ENCODE peak calls at places on chromosomes 12 and 14, in six cellular contexts. C is ovary; S is neuronal stem cell; F is IMR-90; R is naive thymus-derived CD4-positive, alpha-beta T cell; M is psoas muscle. H is an unnamed sample.

GRCh38 chr12:56716458-56716857 is 8.6 kb downstream of the NACA start:
- DNase-seq in C (no peak), S (no peak), F (no peak), R (no peak), M (no peak), H (no peak)

GRCh38 chr14:93941293-93941910 is 14.3 kb downstream of the FAM181A start:
- DNase-seq in C (no peak), S (no peak), F (peak; percentile 90), R (no peak), M (no peak), H (no peak)

GRCh38 chr12:46385439-46385838 is 12.9 kb upstream of the SLC38A2 start:
- DNase-seq in C (no peak), S (no peak), F (no peak), R (no peak), M (no peak), H (no peak)

GRCh38 chr14:61585598-61586538 is 109.4 kb upstream of the HIF1A start:
- DNase-seq in C (peak; percentile 43), S (no peak), F (peak; percentile 93), R (no peak), M (peak; percentile 68), H (no peak)

GRCh38 chr12:132046561-132046960 is 96.8 kb downstream of the EP400 start:
- DNase-seq in C (no peak), S (no peak), F (peak; percentile 97), R (no peak), M (no peak), H (no peak)

GRCh38 chr14:50871914-50872732 is at the start of gene ABHD12B:
- DNase-seq in C (peak; percentile 28), S (no peak), F (no peak), R (no peak), M (peak; percentile 21), H (no peak)

GRCh38 chr12:89706551-89707348 is 1.9 kb downstream of the ATP2B1 start:
- DNase-seq in C (peak; percentile 25), S (peak; percentile 17), F (peak; percentile 19), R (peak; percentile 3), M (peak; percentile 14), H (no peak)

GRCh38 chr12:30753233-30753632 is 1.5 kb downstream of the CAPRIN2 start:
- DNase-seq in C (no peak), S (peak; percentile 8), F (peak; percentile 39), R (peak; percentile 12), M (no peak), H (peak; percentile 35)

GRCh38 chr14:29805415-29806123 is 122.1 kb downstream of the PRKD1 start:
- DNase-seq in C (peak; percentile 61), S (no peak), F (peak; percentile 98), R (no peak), M (peak; percentile 69), H (no peak)

GRCh38 chr14:93073833-93074769 is 41.6 kb downstream of the ITPK1 start:
- DNase-seq in C (no peak), S (no peak), F (peak; percentile 40), R (no peak), M (peak; percentile 41), H (no peak)

GRCh38 chr14:54931598-54932340 is 29.1 kb upstream of the GCH1 start:
- DNase-seq in C (no peak), S (no peak), F (no peak), R (no peak), M (no peak), H (no peak)

GRCh38 chr12:124679533-124680371 is 112.3 kb upstream of the NCOR2 start:
- DNase-seq in C (no peak), S (no peak), F (no peak), R (no peak), M (peak; percentile 49), H (no peak)

GRCh38 chr14:25756880-25757279 is 706.9 kb upstream of the STXBP6 start:
- DNase-seq in C (no peak), S (no peak), F (no peak), R (no peak), M (no peak), H (peak; percentile 35)

GRCh38 chr12:27970391-27970980 is 2.0 kb downstream of the PTHLH start:
- DNase-seq in C (peak; percentile 57), S (peak; percentile 47), F (peak; percentile 29), R (no peak), M (peak; percentile 36), H (no peak)

DNA sequence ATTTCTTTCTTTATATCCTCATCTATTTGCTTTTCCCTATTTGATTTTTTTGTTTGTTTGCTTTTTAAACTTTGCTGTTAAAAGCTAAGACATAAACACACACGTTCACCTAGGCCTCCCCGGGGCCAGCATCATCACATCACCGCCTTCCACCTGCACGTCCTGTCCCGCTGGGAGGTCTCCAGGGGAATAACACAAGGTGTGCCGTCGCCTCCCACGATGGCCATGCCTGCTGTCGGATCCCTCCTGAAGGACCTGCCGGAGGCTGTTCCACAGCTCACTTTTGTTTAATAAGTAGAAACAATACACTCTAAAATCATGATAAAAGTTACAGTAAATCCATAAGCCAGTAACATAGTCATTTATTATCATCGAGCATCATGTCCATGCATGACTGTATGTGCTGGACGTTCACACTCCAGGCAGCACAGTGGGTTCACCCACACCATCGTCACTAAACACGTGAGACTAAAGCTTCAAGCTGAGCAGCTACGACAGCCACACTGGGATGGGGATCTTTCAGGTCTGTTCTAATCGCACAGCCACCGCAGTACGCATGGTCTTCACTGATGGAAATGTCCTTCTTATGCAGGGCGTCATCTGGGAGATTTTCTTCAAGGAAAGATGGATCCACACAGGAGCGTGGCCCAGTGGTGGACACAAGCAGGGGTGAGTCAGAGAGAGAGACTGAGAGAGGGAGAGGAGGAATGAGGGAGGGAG is 3.6 kb downstream of the RIMBP2 start:
- DNase-seq in C (no peak), S (no peak), F (no peak), R (no peak), M (no peak), H (no peak)
- H3K27me3 ChIP-seq in C (no peaks in the 10 kb centered on the region), S (peaks cover 60% of the 10 kb centered on the region), F (no peaks in the 10 kb centered on the region), R (no peaks in the 10 kb centered on the region), M (peaks cover 12% of the 10 kb centered on the region), H (no peaks in the 10 kb centered on the region)

GRCh38 chr12:108525681-108526080 is 10.6 kb downstream of the FICD start:
- DNase-seq in C (no peak), S (no peak), F (peak; percentile 86), R (no peak), M (no peak), H (no peak)
- H3K27ac ChIP-seq in C (no peak overlapping the region), S (peak overlapping the region; percentile 97), F (no peak overlapping the region), R (no peak overlapping the region), M (no peak overlapping the region), H (no peak overlapping the region)

GRCh38 chr14:22226381-22226780 is 362.6 kb downstream of the DAD1 start:
- DNase-seq in C (no peak), S (no peak), F (peak; percentile 59), R (peak; percentile 37), M (no peak), H (no peak)
- H3K4me3 ChIP-seq in C (no peak overlapping the region), S (no peak overlapping the region), F (no peak overlapping the region), R (peak overlapping the region; percentile 37), M (no peak overlapping the region), H (no peak overlapping the region)

GRCh38 chr12:13887774-13888388 is 93.5 kb downstream of the GRIN2B start:
- DNase-seq in C (no peak), S (no peak), F (no peak), R (no peak), M (no peak), H (no peak)
- H3K27me3 ChIP-seq in C (no peaks in the 10 kb centered on the region), S (no peaks in the 10 kb centered on the region), F (no peaks in the 10 kb centered on the region), R (no peaks in the 10 kb centered on the region), M (no peaks in the 10 kb centered on the region), H (no peaks in the 10 kb centered on the region)

GRCh38 chr12:47896633-47897032 is 8.2 kb downstream of the VDR start:
- DNase-seq in C (no peak), S (no peak), F (no peak), R (no peak), M (no peak), H (no peak)

GRCh38 chr12:47894652-47895051 is 10.1 kb downstream of the VDR start:
- DNase-seq in C (no peak), S (no peak), F (no peak), R (no peak), M (no peak), H (no peak)

GRCh38 chr12:47892819-47893218 is 12.0 kb downstream of the VDR start:
- DNase-seq in C (no peak), S (no peak), F (peak; percentile 56), R (no peak), M (no peak), H (no peak)

GRCh38 chr12:47896022-47896421 is 8.8 kb downstream of the VDR start:
- DNase-seq in C (no peak), S (no peak), F (no peak), R (no peak), M (no peak), H (no peak)

GRCh38 chr12:47894068-47894467 is 10.7 kb downstream of the VDR start:
- DNase-seq in C (no peak), S (no peak), F (no peak), R (no peak), M (no peak), H (no peak)
- H3K27ac ChIP-seq in C (no peak overlapping the region), S (no peak overlapping the region), F (no peak overlapping the region), R (no peak overlapping the region), M (no peak overlapping the region), H (no peak overlapping the region)